ENCODE peak calls at places on chromosomes 6 and 20, in ten cellular contexts. H is uterus, Y is pancreas, J is Calu3, W is kidney epithelial cell, Q is left lung, E is HCT116, X is AG09319, M is tibial artery, S is fibroblast of pulmonary artery. L is an unnamed sample.
A peak's percentile ranks its signal among the peaks of the same experiment; 100 is the strongest.

GRCh38 chr6:158085261-158086053 is 82.6 kb downstream of the SERAC1 start:
- DNase-seq in X (no peak), J (no peak), W (no peak), S (no peak), Y (no peak), M (no peak), H (no peak), E (no peak), Q (no peak), L (no peak)

GRCh38 chr20:7758436-7758835 is 181.8 kb downstream of the HAO1 start:
- DNase-seq in H (no peak), X (no peak), J (no peak), W (no peak), M (no peak), E (no peak), Y (no peak), S (no peak), Q (no peak), L (no peak)

GRCh38 chr6:106247293-106247692 is 78.3 kb downstream of the ATG5 start:
- DNase-seq in Y (no peak), J (no peak), Q (no peak), X (no peak), W (no peak), H (no peak), S (no peak), E (no peak), M (no peak), L (no peak)

GRCh38 chr20:7497985-7498384 is 442.3 kb downstream of the HAO1 start:
- DNase-seq in X (no peak), M (no peak), H (no peak), W (peak; percentile 87), Q (no peak), E (no peak), S (peak; percentile 86), Y (no peak), J (peak; percentile 4), L (no peak)

GRCh38 chr20:64077876-64078551 is 1.3 kb downstream of the RGS19 start:
- DNase-seq in X (no peak), H (no peak), E (no peak), Q (peak; percentile 77), Y (no peak), M (no peak), J (no peak), W (no peak), S (no peak), L (no peak)

GRCh38 chr20:13863244-13863643 is 78.4 kb downstream of the NDUFAF5 start:
- DNase-seq in E (no peak), J (no peak), Q (no peak), Y (no peak), M (no peak), W (no peak), H (no peak), S (no peak), X (no peak), L (no peak)

GRCh38 chr6:33935439-33936080 is 131.8 kb upstream of the MLN start:
- DNase-seq in E (no peak), X (no peak), Y (no peak), Q (peak; percentile 43), H (no peak), J (no peak), S (no peak), M (no peak), W (no peak), L (no peak)

GRCh38 chr20:54566224-54566750 is 90.9 kb downstream of the DOK5 start:
- DNase-seq in M (no peak), Y (no peak), Q (no peak), J (no peak), H (no peak), W (no peak), X (no peak), E (no peak), S (no peak), L (no peak)

GRCh38 chr6:107697682-107698081 is 126.4 kb downstream of the SCML4 start:
- DNase-seq in M (no peak), E (no peak), H (no peak), S (peak; percentile 51), Y (no peak), Q (no peak), W (no peak), X (no peak), J (no peak), L (no peak)

GRCh38 chr20:38673731-38674177 is 50.5 kb upstream of the SLC32A1 start:
- DNase-seq in H (no peak), X (no peak), S (no peak), Y (peak; percentile 40), J (no peak), W (no peak), E (no peak), M (no peak), Q (no peak), L (no peak)

GRCh38 chr20:63957004-63957689 is 931 bp upstream of the UCKL1 start:
- DNase-seq in H (peak; percentile 64), S (peak; percentile 58), W (no peak), Q (peak; percentile 86), X (no peak), Y (peak; percentile 86), J (peak; percentile 77), M (peak; percentile 88), E (peak; percentile 73), L (peak; percentile 37)

GRCh38 chr20:38334016-38334415 is 12.3 kb upstream of the LBP start:
- DNase-seq in Q (no peak), M (no peak), H (no peak), X (no peak), J (no peak), S (no peak), Y (no peak), W (no peak), E (no peak), L (no peak)

GRCh38 chr6:28355743-28356665 is 6.3 kb downstream of the ZKSCAN3 start:
- DNase-seq in E (peak; percentile 72), J (peak; percentile 83), W (peak; percentile 68), M (peak; percentile 79), S (peak; percentile 94), Y (peak; percentile 83), Q (peak; percentile 79), X (peak; percentile 67), H (peak; percentile 87), L (peak; percentile 90)

GRCh38 chr6:8108031-8108660 is 5.8 kb upstream of the EEF1E1 start:
- DNase-seq in Y (no peak), H (no peak), M (no peak), X (peak; percentile 77), W (no peak), E (peak; percentile 27), Q (no peak), S (peak; percentile 87), J (peak; percentile 29), L (peak; percentile 92)

GRCh38 chr6:11215773-11216172 is 16.7 kb downstream of the NEDD9 start:
- DNase-seq in H (no peak), X (no peak), Y (no peak), Q (no peak), M (no peak), J (no peak), E (no peak), S (no peak), W (no peak), L (no peak)

GRCh38 chr20:44159711-44160110 is 27.3 kb downstream of the JPH2 start:
- DNase-seq in E (no peak), H (no peak), J (no peak), W (no peak), M (no peak), X (no peak), Y (no peak), S (no peak), Q (no peak), L (no peak)

GRCh38 chr20:4736875-4737274 is 15.2 kb downstream of the PRND start:
- DNase-seq in M (no peak), J (no peak), W (no peak), S (no peak), H (no peak), E (no peak), Y (no peak), X (no peak), Q (no peak), L (no peak)

GRCh38 chr6:24125980-24126379 is at the start of gene NRSN1:
- DNase-seq in Y (peak; percentile 43), X (no peak), H (no peak), W (no peak), Q (no peak), E (no peak), J (peak; percentile 67), M (no peak), S (no peak), L (no peak)

GRCh38 chr6:45688180-45688579 is 310.4 kb upstream of the SUPT3H start:
- DNase-seq in W (no peak), Q (no peak), Y (no peak), X (no peak), J (no peak), H (no peak), M (no peak), S (no peak), E (no peak), L (no peak)

GRCh38 chr6:132218063-132218696 is 183.1 kb downstream of the MOXD1 start:
- DNase-seq in W (no peak), Q (no peak), Y (no peak), S (peak; percentile 68), E (peak; percentile 3), H (no peak), M (no peak), J (no peak), X (no peak), L (peak; percentile 22)
- TF ChIP-seq CTCF in W (peak; percentile 44), Q (peak; percentile 39), Y (peak; percentile 41), S (peak; percentile 51), E (peak; percentile 47), H (peak; percentile 66), M (peak; percentile 40), J (peak; percentile 35), X (peak; percentile 35), L (peak; percentile 91)

GRCh38 chr6:14396826-14397517 is 279.4 kb downstream of the CD83 start:
- DNase-seq in W (peak; percentile 21), S (no peak), X (no peak), Q (no peak), M (no peak), J (no peak), Y (no peak), E (no peak), H (no peak), L (no peak)
- TF ChIP-seq CTCF in W (peak; percentile 50), S (peak; percentile 22), X (peak; percentile 37), Q (no peak), M (no peak), J (no peak), Y (no peak), E (peak; percentile 30), H (no peak), L (peak; percentile 45)

GRCh38 chr20:61161649-61162210 is 90.3 kb upstream of the CDH4 start:
- DNase-seq in S (no peak), J (no peak), W (no peak), Q (no peak), M (no peak), E (no peak), X (no peak), H (no peak), Y (no peak), L (peak; percentile 18)
- TF ChIP-seq CTCF in S (no peak), J (no peak), W (no peak), Q (no peak), M (no peak), E (no peak), X (no peak), H (no peak), Y (no peak), L (peak; percentile 56)

DNA sequence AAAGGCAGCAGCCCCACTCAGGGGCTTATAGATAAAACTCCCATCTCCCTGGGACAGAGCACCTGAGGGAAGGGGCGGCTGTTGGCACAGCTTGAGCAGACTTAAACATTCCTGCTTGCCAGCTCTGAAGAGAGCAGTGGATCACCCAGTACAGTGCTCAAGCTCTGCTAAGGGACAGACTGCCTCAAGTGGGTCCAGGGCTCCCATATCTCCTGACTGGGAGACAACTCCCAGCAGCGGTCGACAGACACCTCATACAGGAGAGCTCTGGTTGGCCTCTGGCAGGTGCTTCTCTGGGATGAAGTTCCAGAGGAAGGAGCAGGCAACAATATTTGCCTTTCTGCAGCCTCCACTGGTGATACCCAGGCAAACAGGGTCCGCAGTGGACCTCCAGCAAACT is 810.1 kb downstream of the EYS start:
- DNase-seq in M (no peak), H (no peak), W (no peak), Y (no peak), J (no peak), S (no peak), Q (peak; percentile 24), E (no peak), X (no peak), L (no peak)
- TF ChIP-seq CTCF in M (no peak), H (no peak), W (no peak), Y (no peak), J (no peak), S (no peak), Q (no peak), E (no peak), X (no peak), L (no peak)

L was measured in HFFc6.